ENCODE peak calls at places on chromosome 11, in four cellular contexts. Q is colonic mucosa; W is tibial artery; S is CD4-positive, alpha-beta memory T cell. R is an unnamed sample.

GRCh38 chr11:70696564-70696963 is 298.2 kb downstream of the CTTN start:
- DNase-seq in W (no peak), S (no peak), Q (no peak), R (no peak)

GRCh38 chr11:117180661-117181585 is 2.4 kb downstream of the SIDT2 start:
- DNase-seq in W (peak), Q (peak), S (peak), R (peak)

GRCh38 chr11:111665779-111666178 is 63.5 kb downstream of the SIK2 start:
- DNase-seq in Q (no peak), S (no peak), W (no peak), R (peak)

GRCh38 chr11:18463439-18463838 is 7.8 kb downstream of the LDHAL6A start:
- DNase-seq in Q (no peak), W (no peak), S (no peak), R (no peak)

GRCh38 chr11:17383466-17383865 is 5.0 kb downstream of the KCNJ11 start:
- DNase-seq in S (peak), W (no peak), Q (no peak), R (no peak)

GRCh38 chr11:117573326-117573725 is 223.7 kb downstream of the DSCAML1 start:
- DNase-seq in Q (no peak), W (peak), S (no peak), R (no peak)

GRCh38 chr11:128920651-128921050 is 22.0 kb downstream of the TP53AIP1 start:
- DNase-seq in Q (no peak), S (no peak), W (no peak), R (no peak)

GRCh38 chr11:3203221-3204043 is 15.2 kb downstream of the MRGPRG start:
- DNase-seq in S (no peak), Q (no peak), W (peak), R (no peak)

GRCh38 chr11:61904539-61905048 is 12.8 kb downstream of the RAB3IL1 start:
- DNase-seq in W (no peak), S (no peak), Q (no peak), R (no peak)

GRCh38 chr11:96307748-96308133 is 35.3 kb downstream of the MAML2 start:
- DNase-seq in Q (peak), S (no peak), W (no peak), R (no peak)

GRCh38 chr11:121038642-121039409 is 14.9 kb downstream of the TBCEL start:
- DNase-seq in Q (no peak), S (no peak), W (no peak), R (no peak)

GRCh38 chr11:16169541-16169940 is 186.8 kb downstream of the SOX6 start:
- DNase-seq in Q (no peak), S (no peak), W (no peak), R (no peak)

GRCh38 chr11:121337078-121337477 is 44.5 kb downstream of the SC5D start:
- DNase-seq in S (no peak), W (no peak), Q (no peak), R (no peak)

GRCh38 chr11:119722281-119722794 is 6.7 kb downstream of the NECTIN1 start:
- DNase-seq in S (no peak), Q (peak), W (no peak), R (no peak)

GRCh38 chr11:122646549-122647340 is 8.8 kb upstream of the UBASH3B start:
- DNase-seq in S (no peak), Q (no peak), W (no peak), R (no peak)

GRCh38 chr11:29306527-29306926 is 710.3 kb downstream of the KCNA4 start:
- DNase-seq in W (no peak), Q (no peak), S (no peak), R (no peak)

GRCh38 chr11:118485273-118485672 is 42.0 kb upstream of the TTC36 start:
- DNase-seq in Q (no peak), W (no peak), S (no peak), R (peak)

GRCh38 chr11:7576671-7577225 is 62.9 kb downstream of the PPFIBP2 start:
- DNase-seq in W (peak), Q (peak), S (no peak), R (no peak)

GRCh38 chr11:79242616-79243015 is 198.2 kb downstream of the TENM4 start:
- DNase-seq in W (no peak), Q (no peak), S (no peak), R (no peak)

GRCh38 chr11:102753267-102753666 is 27.2 kb downstream of the MMP10 start:
- DNase-seq in W (no peak), Q (no peak), S (no peak), R (no peak)

GRCh38 chr11:59179121-59179520 is 7.2 kb downstream of the DTX4 start:
- DNase-seq in W (no peak), Q (no peak), S (no peak), R (no peak)

GRCh38 chr11:4960877-4961276 is 5.4 kb upstream of the OR51A2 start:
- DNase-seq in S (no peak), Q (no peak), W (no peak), R (no peak)

GRCh38 chr11:92226331-92227232 is 2.0 kb downstream of the FAT3 start:
- DNase-seq in W (peak), S (no peak), Q (no peak), R (no peak)

GRCh38 chr11:79727221-79727620 is 286.4 kb upstream of the TENM4 start:
- DNase-seq in Q (no peak), W (no peak), S (no peak), R (no peak)

GRCh38 chr11:117676501-117676900 is 120.5 kb downstream of the DSCAML1 start:
- DNase-seq in S (no peak), Q (no peak), W (no peak), R (no peak)

GRCh38 chr11:35461917-35462316 is 42.6 kb upstream of the SLC1A2 start:
- DNase-seq in S (no peak), W (no peak), Q (no peak), R (no peak)

GRCh38 chr11:70826541-70826943 is 425.8 kb downstream of the SHANK2 start:
- DNase-seq in Q (no peak), S (no peak), W (no peak), R (no peak)

GRCh38 chr11:27882066-27882697 is 181.9 kb upstream of the BDNF start:
- DNase-seq in S (no peak), W (no peak), Q (no peak), R (no peak)

GRCh38 chr11:70327717-70328116 is 57.2 kb downstream of the PPFIA1 start:
- DNase-seq in W (no peak), S (no peak), Q (no peak), R (no peak)

GRCh38 chr11:44596541-44597276 is 31.2 kb downstream of the CD82 start:
- DNase-seq in W (no peak), Q (no peak), S (peak), R (peak)

GRCh38 chr11:11946180-11946579 is 62.2 kb downstream of the DKK3 start:
- DNase-seq in W (no peak), Q (no peak), S (no peak), R (no peak)

GRCh38 chr11:61125310-61125684 is 23.0 kb downstream of the CD5 start:
- DNase-seq in W (no peak), Q (no peak), S (no peak), R (no peak)

GRCh38 chr11:71223671-71224660 is 28.4 kb downstream of the SHANK2 start:
- DNase-seq in S (no peak), W (no peak), Q (no peak), R (no peak)

GRCh38 chr11:99916078-99916477 is 771.0 kb upstream of the ARHGAP42 start:
- DNase-seq in Q (no peak), S (no peak), W (no peak), R (no peak)

GRCh38 chr11:2347449-2347848 is 29.7 kb upstream of the CD81 start:
- DNase-seq in Q (no peak), W (no peak), S (no peak), R (no peak)

DNA sequence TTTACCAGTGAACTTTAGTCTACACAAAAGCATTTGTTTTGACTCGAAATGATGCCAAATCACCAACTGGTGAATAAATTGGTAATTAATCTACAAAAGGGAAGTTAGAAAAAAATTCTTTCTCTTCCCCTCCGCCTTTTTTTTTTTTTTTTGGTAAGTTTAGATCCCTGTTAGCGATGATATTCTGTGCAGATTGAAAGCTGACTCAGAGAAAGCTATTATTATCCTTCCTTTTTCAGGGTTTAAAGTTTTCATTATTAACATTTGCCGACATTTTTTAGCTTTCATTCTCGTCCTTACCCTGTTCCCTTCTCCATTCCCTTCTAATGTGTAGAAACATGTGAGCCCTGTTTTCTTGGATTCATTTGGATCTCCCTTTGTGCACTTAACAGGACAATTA is 16.8 kb upstream of the NUP160 start:
- DNase-seq in S (no peak), Q (no peak), W (no peak), R (no peak)
- H3K4me3 ChIP-seq in S (no peak), Q (no peak), W (peak), R (no peak)

GRCh38 chr11:9005087-9005486 is 1.3 kb upstream of the NRIP3 start:
- DNase-seq in W (no peak), Q (no peak), S (no peak), R (no peak)
- H3K4me3 ChIP-seq in W (no peak), Q (no peak), S (no peak), R (no peak)

GRCh38 chr11:20248345-20248744 is 88.1 kb upstream of the DBX1 start:
- DNase-seq in W (no peak), Q (no peak), S (no peak), R (no peak)

GRCh38 chr11:20249313-20249873 is 89.1 kb upstream of the DBX1 start:
- DNase-seq in S (no peak), W (no peak), Q (no peak), R (no peak)

GRCh38 chr11:20250644-20251247 is 90.5 kb upstream of the DBX1 start:
- DNase-seq in S (no peak), Q (no peak), W (no peak), R (no peak)

GRCh38 chr11:20243974-20244373 is 83.7 kb upstream of the DBX1 start:
- DNase-seq in Q (no peak), W (no peak), S (no peak), R (no peak)

DNA sequence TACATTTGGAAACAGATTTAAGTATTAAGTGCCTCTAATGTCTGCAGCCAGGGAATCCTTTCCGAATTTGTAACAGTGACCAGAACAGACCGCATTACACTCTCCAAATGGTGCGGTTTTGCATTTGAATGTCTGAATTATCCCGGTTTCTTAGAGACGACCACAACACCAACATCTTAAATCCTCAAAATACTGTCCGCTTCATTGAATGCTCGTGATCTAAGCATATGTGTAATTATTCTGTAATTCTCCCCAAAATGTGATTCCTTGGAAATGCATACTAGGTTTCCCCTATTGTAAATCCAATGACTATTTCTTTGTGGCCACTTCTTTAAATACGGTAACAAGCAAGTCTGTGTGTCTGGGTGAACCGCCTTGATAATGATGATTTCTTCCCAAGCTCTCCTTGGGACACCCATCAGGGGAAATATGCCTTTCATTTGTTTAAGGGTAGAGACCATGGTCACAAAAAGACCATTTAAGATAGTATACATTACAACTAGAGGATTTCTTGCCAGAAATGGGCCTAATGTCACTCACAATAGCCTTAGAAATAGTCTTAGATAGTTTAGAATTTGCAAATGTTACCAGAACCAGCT is 87.4 kb upstream of the DBX1 start:
- DNase-seq in Q (no peak), W (no peak), S (no peak), R (no peak)
- H3K4me3 ChIP-seq in Q (no peak), W (no peak), S (no peak), R (no peak)

GRCh38 chr11:76783901-76784813 is 1.0 kb downstream of the TSKU start:
- DNase-seq in W (peak), S (no peak), Q (peak), R (no peak)
- H3K4me3 ChIP-seq in W (peak), S (no peak), Q (peak), R (peak)

DNA sequence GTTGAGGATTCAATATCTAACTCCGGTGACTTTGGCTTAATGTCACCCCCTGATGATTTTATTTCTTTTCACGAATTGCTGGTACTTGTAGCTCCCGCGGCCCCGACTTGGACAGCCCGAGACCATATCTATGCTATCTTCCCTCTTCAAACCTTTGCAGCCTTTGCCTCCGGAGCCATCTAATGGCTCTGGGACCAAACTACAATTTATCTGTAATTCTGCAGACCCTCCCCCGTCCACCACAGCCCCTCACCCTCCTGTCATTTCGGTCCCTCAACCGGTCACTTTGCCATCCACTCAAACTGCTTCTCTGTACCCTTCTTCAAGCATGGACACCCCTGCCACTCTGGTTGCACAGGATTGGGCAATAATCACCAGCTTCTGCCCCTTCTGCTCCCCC is 25.7 kb upstream of the ALDH3B2 start:
- DNase-seq in W (no peak), Q (no peak), S (no peak), R (no peak)
- H3K4me3 ChIP-seq in W (no peak), Q (no peak), S (no peak), R (no peak)

GRCh38 chr11:417652-418342 is 3.0 kb upstream of the SIGIRR start:
- DNase-seq in Q (no peak), S (no peak), W (no peak), R (no peak)

GRCh38 chr11:415640-416041 is 842 bp upstream of the SIGIRR start:
- DNase-seq in S (no peak), Q (no peak), W (no peak), R (no peak)

GRCh38 chr11:416051-416756 is 1.4 kb upstream of the SIGIRR start:
- DNase-seq in W (no peak), S (no peak), Q (no peak), R (no peak)

GRCh38 chr11:418343-419247 is 3.8 kb upstream of the SIGIRR start:
- DNase-seq in W (no peak), Q (no peak), S (no peak), R (no peak)

DNA sequence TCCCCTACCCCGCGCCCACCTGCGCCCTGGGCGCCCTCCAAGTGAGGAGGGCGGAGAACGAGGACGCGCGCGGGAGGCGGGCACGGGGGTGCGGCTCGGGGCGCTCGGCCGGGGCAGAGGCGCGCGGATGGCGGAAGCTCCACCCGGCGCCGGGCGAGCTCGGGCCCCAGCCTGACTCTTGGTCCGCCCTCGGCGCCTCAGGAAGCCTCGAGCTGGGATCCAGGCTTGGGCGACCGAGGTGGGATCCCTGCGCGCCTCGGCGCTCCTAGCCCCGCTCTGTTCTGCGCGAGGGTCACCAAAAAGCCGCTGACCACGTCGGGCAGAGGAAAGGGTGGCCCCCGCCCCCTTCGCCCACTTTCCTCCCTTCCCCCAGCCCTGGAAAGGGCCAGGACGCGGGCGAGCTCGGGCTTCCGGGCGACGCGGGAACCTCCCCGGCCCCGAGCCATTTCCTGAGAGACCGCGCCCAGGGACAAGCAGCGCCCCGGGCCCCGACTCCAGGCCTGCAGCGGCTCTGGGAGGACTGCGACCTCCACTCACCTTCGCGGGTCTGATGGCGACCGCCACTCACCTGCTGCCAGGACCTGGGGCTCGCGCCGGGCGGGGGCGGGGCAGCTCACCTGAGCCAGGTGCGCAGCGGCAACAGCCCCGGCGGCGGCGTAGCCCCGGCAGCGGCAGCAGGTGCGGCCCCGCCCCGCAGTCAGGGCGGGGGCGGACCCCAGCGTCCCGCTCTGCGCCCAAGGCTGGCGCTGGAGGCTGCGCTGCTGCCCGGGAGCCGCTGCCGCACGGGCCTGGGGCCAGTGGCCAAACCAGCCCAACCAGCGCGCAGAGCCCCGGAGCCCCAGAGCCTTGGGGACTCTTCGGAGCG is 2.2 kb upstream of the SIGIRR start:
- DNase-seq in S (peak), Q (peak), W (no peak), R (no peak)
- H3K4me3 ChIP-seq in S (peak), Q (peak), W (peak), R (no peak)

GRCh38 chr11:68296344-68297051 is 15.9 kb upstream of the LRP5 start:
- DNase-seq in Q (peak), W (no peak), S (no peak), R (no peak)

GRCh38 chr11:68297812-68298658 is 14.4 kb upstream of the LRP5 start:
- DNase-seq in W (peak), Q (peak), S (peak), R (no peak)

GRCh38 chr11:68297052-68297378 is 15.4 kb upstream of the LRP5 start:
- DNase-seq in W (no peak), S (no peak), Q (no peak), R (no peak)

GRCh38 chr11:68298659-68299516 is 13.5 kb upstream of the LRP5 start:
- DNase-seq in Q (peak), W (no peak), S (no peak), R (no peak)

DNA sequence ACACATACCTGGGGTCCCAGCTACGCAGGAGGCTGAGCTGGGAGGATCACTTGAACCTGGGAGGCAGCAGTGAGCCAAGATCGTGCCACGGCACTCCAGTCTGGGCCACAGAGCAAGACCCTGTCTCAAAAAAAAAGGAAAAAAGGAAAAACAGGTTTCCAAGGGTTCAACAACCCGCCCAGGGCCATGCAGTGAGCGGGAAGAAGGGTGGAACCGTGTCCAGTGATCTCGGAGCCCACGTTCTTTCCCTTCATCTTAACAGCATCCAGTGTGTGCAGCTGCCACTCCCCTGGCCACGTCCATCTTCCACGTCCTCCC is 14.9 kb upstream of the LRP5 start:
- DNase-seq in W (no peak), S (no peak), Q (no peak), R (no peak)
- H3K4me3 ChIP-seq in W (no peak), S (no peak), Q (no peak), R (no peak)

GRCh38 chr11:65089621-65090020 is 5.6 kb downstream of the ZFPL1 start:
- DNase-seq in S (no peak), W (no peak), Q (no peak), R (no peak)
- H3K4me3 ChIP-seq in S (no peak), W (no peak), Q (no peak), R (no peak)

GRCh38 chr11:46290021-46290420 is 12.6 kb downstream of the CREB3L1 start:
- DNase-seq in S (no peak), Q (no peak), W (no peak), R (no peak)

GRCh38 chr11:46290598-46291309 is 13.3 kb downstream of the CREB3L1 start:
- DNase-seq in Q (peak), W (no peak), S (no peak), R (no peak)

GRCh38 chr11:46293066-46293465 is 15.6 kb downstream of the CREB3L1 start:
- DNase-seq in Q (no peak), W (no peak), S (no peak), R (no peak)

GRCh38 chr11:46293616-46294015 is 16.2 kb downstream of the CREB3L1 start:
- DNase-seq in S (no peak), W (no peak), Q (no peak), R (no peak)

GRCh38 chr11:46291441-46292143 is 14.1 kb downstream of the CREB3L1 start:
- DNase-seq in Q (no peak), W (no peak), S (no peak), R (no peak)
- H3K4me3 ChIP-seq in Q (no peak), W (no peak), S (no peak), R (no peak)